ENCODE peak calls at places on chromosomes 3 and 15, in five cellular contexts. E, U, Q, G and Y are unnamed samples.

GRCh38 chr15:49902791-49903481 is 216.1 kb downstream of the ATP8B4 start:
- DNase-seq in E (no peak), U (no peak), Q (no peak), G (no peak), Y (no peak)

GRCh38 chr3:187072582-187072981 is 66.7 kb downstream of the RPL39L start:
- DNase-seq in E (no peak), U (no peak), Q (no peak), G (no peak), Y (no peak)

GRCh38 chr3:12719984-12720656 is 38.9 kb downstream of the TMEM40 start:
- DNase-seq in E (peak; percentile 79), U (peak; percentile 59), Q (peak; percentile 20), G (peak; percentile 53), Y (peak; percentile 87)

GRCh38 chr3:129211772-129212171 is 28.1 kb upstream of the CNBP start:
- DNase-seq in E (peak; percentile 79), U (no peak), Q (no peak), G (no peak), Y (peak; percentile 74)

GRCh38 chr3:140365872-140366697 is 311.8 kb upstream of the TRIM42 start:
- DNase-seq in E (no peak), U (no peak), Q (no peak), G (no peak), Y (no peak)

GRCh38 chr3:64460877-64461276 is 226.9 kb downstream of the ADAMTS9 start:
- DNase-seq in E (no peak), U (no peak), Q (no peak), G (no peak), Y (no peak)

GRCh38 chr15:83973816-83974215 is 261.8 kb upstream of the GOLGA6L4 start:
- DNase-seq in E (no peak), U (no peak), Q (no peak), G (no peak), Y (no peak)

GRCh38 chr3:187802928-187803259 is 57.6 kb upstream of the BCL6 start:
- DNase-seq in E (no peak), U (no peak), Q (no peak), G (peak; percentile 26), Y (no peak)

GRCh38 chr3:32937331-32937730 is 14.1 kb upstream of the CCR4 start:
- DNase-seq in E (no peak), U (no peak), Q (no peak), G (no peak), Y (no peak)